ENCODE peak calls at places on chromosomes 11 and 22, in five cellular contexts. O is activated naive CD4-positive, alpha-beta T cell treated with Interleukin-2 at 50 U/mL for 16 hours; L is T-helper 2 cell; J is AG08396; Y is cardiac fibroblast. Q is an unnamed sample.

GRCh38 chr11:122910775-122911174 is 28.2 kb downstream of the JHY start:
- DNase-seq in Y (peak; percentile 53), J (no peak), L (no peak), O (no peak), Q (no peak)

GRCh38 chr11:123364145-123364544 is 65.9 kb upstream of the GRAMD1B start:
- DNase-seq in O (no peak), L (no peak), J (no peak), Y (no peak), Q (no peak)

GRCh38 chr22:49392841-49393510 is 434.7 kb downstream of the BRD1 start:
- DNase-seq in Y (no peak), J (no peak), L (no peak), O (no peak), Q (no peak)

GRCh38 chr22:48901324-48901723 is 926.3 kb downstream of the BRD1 start:
- DNase-seq in Y (no peak), J (no peak), O (no peak), L (no peak), Q (no peak)

GRCh38 chr11:116461789-116462188 is 311.0 kb downstream of the BUD13 start:
- DNase-seq in J (no peak), L (no peak), O (no peak), Y (no peak), Q (no peak)

GRCh38 chr11:27468209-27468608 is 4.4 kb downstream of the LGR4 start:
- DNase-seq in L (no peak), O (no peak), Y (peak; percentile 96), J (peak; percentile 38), Q (no peak)

GRCh38 chr22:45537734-45538181 is 35.1 kb downstream of the FBLN1 start:
- DNase-seq in L (no peak), Y (peak; percentile 80), O (no peak), J (peak; percentile 64), Q (peak; percentile 63)

GRCh38 chr22:48588881-48589450 is 1238.7 kb downstream of the BRD1 start:
- DNase-seq in Y (no peak), L (no peak), O (no peak), J (no peak), Q (no peak)

GRCh38 chr11:1923201-1923956 is 3.9 kb downstream of the TNNT3 start:
- DNase-seq in J (no peak), Y (no peak), O (no peak), L (no peak), Q (no peak)

GRCh38 chr22:38034278-38034882 is 22.8 kb upstream of the PICK1 start:
- DNase-seq in J (peak; percentile 96), Y (peak; percentile 94), L (no peak), O (no peak), Q (peak; percentile 72)

GRCh38 chr11:56698795-56699194 is at the start of gene OR9G1:
- DNase-seq in Y (no peak), O (no peak), J (no peak), L (no peak), Q (no peak)

GRCh38 chr11:58318532-58318931 is 40.3 kb downstream of the OR5B17 start:
- DNase-seq in O (no peak), Y (peak; percentile 1), J (no peak), L (no peak), Q (no peak)

GRCh38 chr11:123065634-123066033 is 3.7 kb upstream of the HSPA8 start:
- DNase-seq in Y (peak; percentile 64), O (no peak), L (no peak), J (no peak), Q (no peak)

GRCh38 chr11:45599161-45599943 is 66.1 kb downstream of the CHST1 start:
- DNase-seq in Y (no peak), L (no peak), O (no peak), J (no peak), Q (no peak)

GRCh38 chr11:929405-929804 is 3.7 kb downstream of the AP2A2 start:
- DNase-seq in L (no peak), J (no peak), O (no peak), Y (no peak), Q (no peak)

GRCh38 chr11:32029721-32030120 is 61.2 kb upstream of the RCN1 start:
- DNase-seq in O (no peak), L (no peak), J (no peak), Y (peak; percentile 36), Q (no peak)

GRCh38 chr11:76626266-76626665 is 44.3 kb downstream of the LRRC32 start:
- DNase-seq in O (no peak), J (no peak), Y (no peak), L (no peak), Q (no peak)

GRCh38 chr11:1125803-1126202 is 31.9 kb upstream of the MUC5AC start:
- DNase-seq in L (no peak), J (no peak), O (no peak), Y (no peak), Q (no peak)

GRCh38 chr22:31977141-31977781 is 32.9 kb downstream of the YWHAH start:
- DNase-seq in L (peak; percentile 47), O (peak; percentile 83), J (peak; percentile 82), Y (peak; percentile 78), Q (peak; percentile 57)

GRCh38 chr22:42334875-42335512 is 64.5 kb upstream of the TCF20 start:
- DNase-seq in O (no peak), L (no peak), Y (no peak), J (no peak), Q (no peak)